ENCODE peak calls at places on chromosomes 2 and 18, in four cellular contexts. P, Q, N and C are unnamed samples.

GRCh38 chr2:65820454-65820853 is 388.1 kb upstream of the SPRED2 start:
- DNase-seq in P (no peak), Q (no peak), N (no peak), C (no peak)

GRCh38 chr2:152122161-152122560 is 23.3 kb upstream of the CACNB4 start:
- DNase-seq in P (no peak), Q (no peak), N (no peak), C (no peak)

GRCh38 chr2:17709897-17710296 is 43.7 kb downstream of the SMC6 start:
- DNase-seq in P (no peak), Q (no peak), N (no peak), C (no peak)

GRCh38 chr2:1972428-1972827 is 228.1 kb upstream of the PXDN start:
- DNase-seq in P (no peak), Q (no peak), N (no peak), C (peak)

GRCh38 chr2:203279288-203279687 is 40.5 kb downstream of the CYP20A1 start:
- DNase-seq in P (no peak), Q (no peak), N (no peak), C (no peak)

GRCh38 chr2:12173271-12173942 is 427.0 kb downstream of the LPIN1 start:
- DNase-seq in P (no peak), Q (peak), N (no peak), C (no peak)

GRCh38 chr2:190837417-190837816 is 43.2 kb upstream of the GLS start:
- DNase-seq in P (no peak), Q (no peak), N (no peak), C (no peak)

GRCh38 chr2:96413067-96413722 is 77.6 kb downstream of the NCAPH start:
- DNase-seq in P (no peak), Q (no peak), N (no peak), C (no peak)

GRCh38 chr2:173854840-173855239 is 110.3 kb downstream of the SP3 start:
- DNase-seq in P (no peak), Q (peak), N (no peak), C (no peak)

GRCh38 chr2:121897335-121897970 is 142.0 kb downstream of the TSN start:
- DNase-seq in P (peak), Q (peak), N (no peak), C (no peak)

GRCh38 chr2:197308635-197309368 is 1.8 kb downstream of the ANKRD44 start:
- DNase-seq in P (no peak), Q (peak), N (no peak), C (no peak)

GRCh38 chr2:72024451-72025175 is 123.0 kb downstream of the CYP26B1 start:
- DNase-seq in P (peak), Q (peak), N (peak), C (no peak)

GRCh38 chr2:27489118-27489497 is 435 bp downstream of the IFT172 start:
- DNase-seq in P (no peak), Q (peak), N (no peak), C (no peak)
- TF ChIP-seq CTCF in P (no peak), Q (no peak), N (no peak), C (no peak)

GRCh38 chr2:149036507-149037293 is 1.8 kb upstream of the LYPD6B start:
- DNase-seq in P (no peak), Q (no peak), N (no peak), C (no peak)

GRCh38 chr2:149040451-149040850 is 2.0 kb downstream of the LYPD6B start:
- DNase-seq in P (peak), Q (peak), N (no peak), C (no peak)

GRCh38 chr2:149039213-149039724 is 770 bp downstream of the LYPD6B start:
- DNase-seq in P (no peak), Q (no peak), N (no peak), C (no peak)

GRCh38 chr2:149037851-149038250 is 648 bp upstream of the LYPD6B start:
- DNase-seq in P (peak), Q (no peak), N (no peak), C (no peak)

GRCh38 chr2:149038442-149039212 is at the start of gene LYPD6B:
- DNase-seq in P (peak), Q (peak), N (peak), C (peak)
- TF ChIP-seq CTCF in P (no peak), Q (no peak), N (peak), C (no peak)

GRCh38 chr2:84526562-84526961 is 10.3 kb downstream of the DNAH6 start:
- DNase-seq in P (no peak), Q (no peak), N (no peak), C (no peak)
- TF ChIP-seq CTCF in P (no peak), Q (no peak), N (no peak), C (no peak)

GRCh38 chr2:21098294-21098693 is 25.5 kb upstream of the TDRD15 start:
- DNase-seq in P (no peak), Q (no peak), N (no peak), C (no peak)
- TF ChIP-seq CTCF in P (no peak), Q (no peak), N (no peak), C (no peak)

GRCh38 chr2:24628746-24629145 is 137.7 kb downstream of the NCOA1 start:
- DNase-seq in P (no peak), Q (no peak), N (no peak), C (no peak)
- TF ChIP-seq CTCF in P (no peak), Q (no peak), N (no peak), C (no peak)

DNA sequence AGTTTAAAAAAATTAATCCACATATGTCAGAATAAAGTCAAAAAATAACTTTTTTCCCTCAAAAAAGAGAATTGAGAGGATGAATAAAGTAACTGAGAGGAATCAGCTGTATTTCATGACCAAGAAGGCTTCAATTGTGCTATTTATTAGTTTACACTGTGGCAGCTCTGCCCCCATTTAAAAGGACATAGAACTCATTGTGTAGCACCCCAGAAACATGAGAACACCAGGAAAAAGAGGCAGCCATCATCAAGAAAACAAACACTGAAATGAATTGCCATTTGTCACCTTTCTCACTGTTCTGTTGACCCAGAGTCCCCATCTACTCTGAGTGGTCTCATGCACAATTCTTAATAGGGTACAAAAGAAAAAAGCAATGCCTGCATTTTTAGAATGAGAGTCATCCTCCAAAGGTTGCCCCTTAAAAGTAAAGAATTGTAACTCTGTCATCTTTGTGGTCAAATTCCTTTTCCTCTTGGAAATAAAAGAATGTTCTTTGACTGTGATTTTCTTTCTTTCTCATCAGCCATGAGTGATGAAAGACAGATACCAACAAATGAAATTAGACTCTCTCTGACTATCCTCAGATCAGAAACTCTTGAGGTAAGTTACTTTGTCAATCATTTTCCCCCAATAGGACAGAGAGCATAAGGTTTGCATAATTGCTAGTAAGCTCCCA is 1942.0 kb upstream of the PIK3C3 start:
- DNase-seq in P (no peak), Q (no peak), N (no peak), C (no peak)
- TF ChIP-seq CTCF in P (no peak), Q (no peak), N (no peak), C (no peak)

DNA sequence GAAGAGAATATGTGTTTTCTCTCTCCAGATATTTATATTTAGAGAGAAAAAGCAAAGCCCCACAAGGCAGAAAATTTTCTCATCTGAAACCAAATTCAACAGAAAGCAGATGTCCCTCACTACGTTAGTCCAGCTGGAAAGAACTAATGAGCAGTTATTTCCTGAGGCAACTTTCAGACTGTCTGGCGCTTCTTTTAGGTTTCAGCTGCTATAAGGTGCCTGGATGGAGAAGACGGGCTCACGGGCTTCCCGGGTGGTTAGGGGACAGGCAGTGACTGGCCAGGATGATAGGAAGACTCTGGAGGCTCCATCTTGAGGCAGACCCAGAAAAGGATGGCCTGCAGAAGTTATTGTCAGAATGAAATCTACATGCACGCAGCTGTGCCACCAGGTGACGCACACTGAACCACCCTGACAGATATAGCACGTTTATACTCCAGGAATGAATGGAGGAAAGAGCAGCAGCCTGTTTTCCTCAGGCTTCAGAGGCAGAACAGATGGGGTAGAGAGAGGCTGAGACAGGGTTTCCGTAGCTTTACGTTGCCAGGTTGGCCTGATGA is 50.7 kb downstream of the MRPL35 start:
- DNase-seq in P (no peak), Q (no peak), N (no peak), C (no peak)
- TF ChIP-seq CTCF in P (no peak), Q (no peak), N (no peak), C (no peak)

GRCh38 chr18:32688821-32689220 is 84.0 kb downstream of the KLHL14 start:
- DNase-seq in P (no peak), Q (no peak), N (no peak), C (no peak)

GRCh38 chr18:32677578-32677977 is 95.2 kb downstream of the KLHL14 start:
- DNase-seq in P (no peak), Q (no peak), N (no peak), C (no peak)

GRCh38 chr18:32684940-32685339 is 87.9 kb downstream of the KLHL14 start:
- DNase-seq in P (no peak), Q (no peak), N (no peak), C (no peak)

DNA sequence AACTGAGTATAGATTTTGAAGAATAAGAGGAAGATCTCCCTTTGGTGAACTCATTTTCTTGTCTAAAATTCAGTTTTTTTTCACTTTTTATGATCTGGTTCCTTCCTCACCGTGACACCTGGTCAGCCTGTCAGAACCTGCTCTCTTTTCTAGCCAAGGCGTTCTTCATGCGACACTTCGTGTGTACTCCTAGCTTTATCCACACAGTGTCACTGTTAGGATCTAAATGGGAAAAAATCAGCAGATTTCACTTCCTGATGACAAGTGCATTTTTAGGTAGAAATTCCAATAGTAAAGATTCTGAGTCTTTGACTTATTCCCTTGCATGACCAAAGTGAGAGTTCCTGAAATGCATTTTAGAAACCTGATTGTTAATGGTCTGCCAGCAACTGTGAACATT is 89.8 kb downstream of the KLHL14 start:
- DNase-seq in P (no peak), Q (no peak), N (no peak), C (no peak)
- TF ChIP-seq CTCF in P (peak), Q (no peak), N (no peak), C (no peak)